ENCODE peak calls at places on chromosomes 12 and 14, in five cellular contexts. W, N, X, Z and Q are unnamed samples.

GRCh38 chr12:77032406-77032805 is 33.0 kb downstream of the E2F7 start:
- DNase-seq in W (no peak), N (peak), X (no peak), Z (peak), Q (peak)

GRCh38 chr12:3595721-3596120 is 104.7 kb downstream of the PRMT8 start:
- DNase-seq in W (no peak), N (no peak), X (no peak), Z (no peak), Q (no peak)

GRCh38 chr14:24032727-24033418 is 18.9 kb upstream of the CARMIL3 start:
- DNase-seq in W (no peak), N (peak), X (no peak), Z (peak), Q (peak)

GRCh38 chr12:22100952-22101748 is 55.1 kb downstream of the CMAS start:
- DNase-seq in W (peak), N (peak), X (peak), Z (peak), Q (peak)

GRCh38 chr14:51533160-51533559 is 118.5 kb upstream of the FRMD6 start:
- DNase-seq in W (no peak), N (peak), X (no peak), Z (peak), Q (peak)

GRCh38 chr14:24240110-24240918 is 2.1 kb downstream of the TINF2 start:
- DNase-seq in W (no peak), N (no peak), X (no peak), Z (no peak), Q (no peak)

GRCh38 chr14:105056303-105056831 is 8.9 kb downstream of the GPR132 start:
- DNase-seq in W (peak), N (no peak), X (no peak), Z (no peak), Q (no peak)

GRCh38 chr12:53147653-53148052 is 32.9 kb upstream of the ZNF740 start:
- DNase-seq in W (no peak), N (no peak), X (no peak), Z (no peak), Q (no peak)

GRCh38 chr14:59306775-59307174 is 118.3 kb downstream of the DAAM1 start:
- DNase-seq in W (no peak), N (peak), X (peak), Z (peak), Q (peak)

GRCh38 chr12:110269622-110270124 is 11.4 kb upstream of the ATP2A2 start:
- DNase-seq in W (no peak), N (peak), X (peak), Z (peak), Q (peak)

GRCh38 chr12:6038160-6038559 is 86.3 kb downstream of the VWF start:
- DNase-seq in W (peak), N (peak), X (peak), Z (peak), Q (peak)

GRCh38 chr12:93796719-93797118 is 119.5 kb downstream of the CRADD start:
- DNase-seq in W (no peak), N (no peak), X (no peak), Z (no peak), Q (no peak)

GRCh38 chr14:23286020-23286903 is at the start of gene HOMEZ:
- DNase-seq in W (peak), N (peak), X (peak), Z (peak), Q (peak)